ENCODE peak calls at places on chromosome 4, in six cellular contexts. Y is GM12891, C is K562, K is HepG2, Q is GM12878, M is H1. I is an unnamed sample.

GRCh38 chr4:127788517-127788916 is 6.4 kb downstream of the HSPA4L start:
- DNase-seq in Y (no peak), C (peak), K (peak), Q (no peak), M (no peak), I (no peak)

GRCh38 chr4:158161561-158162354 is 11.1 kb downstream of the GASK1B start:
- DNase-seq in Y (no peak), C (no peak), K (no peak), Q (no peak), M (no peak), I (no peak)

GRCh38 chr4:34157546-34157945 is 2086.8 kb downstream of the ARAP2 start:
- DNase-seq in Y (no peak), C (no peak), K (no peak), Q (no peak), M (no peak), I (no peak)

GRCh38 chr4:38078590-38079381 is 118.6 kb downstream of the PTTG2 start:
- DNase-seq in Y (no peak), C (no peak), K (peak), Q (no peak), M (no peak), I (no peak)

GRCh38 chr4:112213850-112214249 is 17.7 kb upstream of the AP1AR start:
- DNase-seq in Y (no peak), C (no peak), K (no peak), Q (no peak), M (no peak), I (no peak)

GRCh38 chr4:65623509-65623908 is 46.8 kb downstream of the EPHA5 start:
- DNase-seq in Y (no peak), C (no peak), K (no peak), Q (no peak), M (no peak), I (no peak)

GRCh38 chr4:181181331-181181730 is 1061.9 kb upstream of the TENM3 start:
- DNase-seq in Y (no peak), C (no peak), K (no peak), Q (no peak), M (no peak), I (no peak)

GRCh38 chr4:151688003-151688784 is 72.6 kb downstream of the GATB start:
- DNase-seq in Y (no peak), C (no peak), K (no peak), Q (no peak), M (no peak), I (no peak)

GRCh38 chr4:6905501-6905900 is 4.1 kb upstream of the TBC1D14 start:
- DNase-seq in Y (no peak), C (no peak), K (no peak), Q (no peak), M (no peak), I (no peak)

GRCh38 chr4:8582941-8583654 is 2.9 kb downstream of the GPR78 start:
- DNase-seq in Y (no peak), C (no peak), K (no peak), Q (no peak), M (no peak), I (no peak)

GRCh38 chr4:126986828-126987227 is 645.9 kb upstream of the INTU start:
- DNase-seq in Y (no peak), C (no peak), K (no peak), Q (no peak), M (no peak), I (no peak)

DNA sequence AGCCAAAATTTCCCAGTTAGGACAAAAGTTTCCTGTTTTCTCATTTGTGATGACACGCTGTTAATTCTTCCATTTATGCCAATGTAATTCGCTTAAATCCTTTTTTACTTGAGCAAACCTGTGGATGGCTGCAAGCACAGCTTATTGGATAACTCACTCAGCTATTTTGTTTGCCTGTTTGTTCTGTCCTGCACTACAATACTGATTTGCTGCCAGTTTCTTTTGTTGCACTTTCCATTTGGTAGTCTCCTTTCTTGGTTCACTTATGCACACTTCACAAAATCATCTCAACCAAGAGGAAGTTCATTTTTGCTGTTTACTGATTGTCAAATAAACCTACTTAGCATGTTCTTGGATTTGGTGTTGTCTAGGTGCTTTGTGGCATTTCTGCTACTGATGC is 40.3 kb downstream of the MFAP3L start:
- DNase-seq in Y (no peak), C (no peak), K (no peak), Q (no peak), M (no peak), I (no peak)
- TF ChIP-seq POLR2AphosphoS5 in Y (no peak), C (no peak), K (no peak), Q (no peak), M (no peak), I (no peak)

GRCh38 chr4:1604181-1604705 is 79.9 kb downstream of the FAM53A start:
- DNase-seq in Y (no peak), C (no peak), K (no peak), Q (no peak), M (no peak), I (no peak)
- TF ChIP-seq POLR2A in Y (no peak), C (no peak), K (no peak), Q (no peak), M (no peak), I (no peak)

GRCh38 chr4:10584042-10584441 is 100.5 kb downstream of the CLNK start:
- DNase-seq in Y (no peak), C (no peak), K (peak), Q (peak), M (no peak), I (no peak)
- TF ChIP-seq TAF1 in Y (no peak), C (no peak), K (no peak), Q (no peak), M (no peak), I (no peak)

DNA sequence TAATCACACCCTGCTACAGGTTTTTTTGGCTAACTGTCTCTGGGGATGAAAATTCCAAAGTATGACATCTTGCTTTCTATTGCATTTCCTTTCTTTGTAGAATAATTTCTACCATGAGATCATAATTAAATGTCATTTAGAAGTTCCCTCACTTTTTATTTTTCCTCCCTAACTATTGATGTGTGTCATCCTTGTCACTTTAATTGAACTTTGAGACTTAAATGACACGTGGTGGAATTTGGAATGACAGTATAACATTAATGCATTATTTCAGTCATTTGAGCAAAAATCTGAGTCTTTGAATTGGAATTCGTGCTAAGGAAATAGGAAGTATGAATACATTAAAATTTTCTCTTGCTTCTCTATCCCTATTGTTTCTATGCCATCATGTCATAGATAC is 745.4 kb downstream of the PDHA2 start:
- DNase-seq in Y (no peak), C (no peak), K (no peak), Q (no peak), M (no peak), I (no peak)
- TF ChIP-seq POLR2AphosphoS5 in Y (no peak), C (no peak), K (no peak), Q (no peak), M (no peak), I (no peak)

GRCh38 chr4:18676136-18676922 is 654.8 kb upstream of the LCORL start:
- DNase-seq in Y (no peak), C (no peak), K (no peak), Q (no peak), M (no peak), I (no peak)
- TF ChIP-seq POLR2A in Y (no peak), C (no peak), K (no peak), Q (no peak), M (no peak), I (no peak)

GRCh38 chr4:42306221-42307109 is 90.8 kb upstream of the SHISA3 start:
- DNase-seq in Y (no peak), C (no peak), K (no peak), Q (no peak), M (no peak), I (no peak)

GRCh38 chr4:42302348-42302747 is 94.9 kb upstream of the SHISA3 start:
- DNase-seq in Y (no peak), C (peak), K (peak), Q (no peak), M (no peak), I (no peak)
- TF ChIP-seq TAF1 in Y (no peak), C (no peak), K (no peak), Q (no peak), M (no peak), I (no peak)

I was measured in GM12892.